ENCODE peak calls at places on chromosomes 7 and 10, in four cellular contexts. Y, S, Z and A are unnamed samples. For H3K4me1, the result is how much of the 10 kb centered on the place peaks cover.

GRCh38 chr7:51645707-51646298 is 329.2 kb upstream of the COBL start:
- DNase-seq in Y (no peak), S (no peak), Z (no peak), A (no peak)

GRCh38 chr10:99732033-99732912 is at the start of the genes COX15 and CUTC:
- DNase-seq in Y (peak), S (peak), Z (peak), A (peak)

GRCh38 chr10:6918305-6918704 is 338.2 kb upstream of the PRKCQ start:
- DNase-seq in Y (no peak), S (no peak), Z (peak), A (peak)

GRCh38 chr7:116236020-116236630 is 25.8 kb downstream of the TES start:
- DNase-seq in Y (peak), S (no peak), Z (peak), A (peak)

GRCh38 chr7:47625861-47626444 is 44.0 kb upstream of the TNS3 start:
- DNase-seq in Y (no peak), S (no peak), Z (no peak), A (no peak)

GRCh38 chr7:14210075-14210474 is 220.6 kb upstream of the ETV1 start:
- DNase-seq in Y (no peak), S (no peak), Z (no peak), A (no peak)

GRCh38 chr7:73977626-73978618 is 50.1 kb upstream of the ELN start:
- DNase-seq in Y (no peak), S (no peak), Z (no peak), A (peak)

GRCh38 chr10:29746080-29746797 is 111.5 kb upstream of the SVIL start:
- DNase-seq in Y (peak), S (no peak), Z (no peak), A (peak)

GRCh38 chr7:27122075-27122910 is 8.3 kb downstream of the HOXA4 start:
- DNase-seq in Y (peak), S (peak), Z (no peak), A (peak)

GRCh38 chr10:5666324-5667220 is at the start of gene ASB13:
- DNase-seq in Y (peak), S (peak), Z (peak), A (peak)

GRCh38 chr10:43250925-43251663 is 15.8 kb downstream of the RASGEF1A start:
- DNase-seq in Y (no peak), S (no peak), Z (no peak), A (no peak)

GRCh38 chr10:129544205-129545202 is 77.5 kb downstream of the MGMT start:
- DNase-seq in Y (no peak), S (no peak), Z (no peak), A (no peak)

GRCh38 chr10:110317866-110318850 is 13.4 kb upstream of the SMNDC1 start:
- DNase-seq in Y (no peak), S (no peak), Z (no peak), A (no peak)

GRCh38 chr7:1545417-1546246 is 10.4 kb downstream of the TMEM184A start:
- DNase-seq in Y (no peak), S (no peak), Z (no peak), A (no peak)

GRCh38 chr10:112687647-112688046 is 240.6 kb downstream of the VTI1A start:
- DNase-seq in Y (peak), S (peak), Z (no peak), A (peak)

GRCh38 chr10:22505923-22506685 is 160.8 kb downstream of the SPAG6 start:
- DNase-seq in Y (no peak), S (peak), Z (no peak), A (no peak)

GRCh38 chr7:157856873-157857577 is 520.2 kb downstream of the DNAJB6 start:
- DNase-seq in Y (no peak), S (no peak), Z (no peak), A (no peak)

GRCh38 chr7:767580-767940 is 40.5 kb upstream of the PRKAR1B start:
- DNase-seq in Y (no peak), S (peak), Z (no peak), A (no peak)

GRCh38 chr7:132049462-132050304 is 493.3 kb upstream of the PODXL start:
- DNase-seq in Y (peak), S (no peak), Z (peak), A (no peak)

GRCh38 chr7:47651355-47652317 is 69.7 kb upstream of the TNS3 start:
- DNase-seq in Y (peak), S (peak), Z (no peak), A (peak)

GRCh38 chr10:100882681-100883321 is 30.0 kb upstream of the SLF2 start:
- DNase-seq in Y (peak), S (no peak), Z (no peak), A (peak)

GRCh38 chr10:108039821-108040584 is 875.5 kb upstream of the SORCS1 start:
- DNase-seq in Y (no peak), S (peak), Z (no peak), A (no peak)

GRCh38 chr7:71824356-71824755 is 587.8 kb downstream of the CALN1 start:
- DNase-seq in Y (no peak), S (no peak), Z (no peak), A (no peak)

GRCh38 chr10:132539894-132540293 is 2.3 kb downstream of the INPP5A start:
- DNase-seq in Y (peak), S (no peak), Z (no peak), A (peak)

GRCh38 chr10:78038105-78038504 is 4.4 kb downstream of the RPS24 start:
- DNase-seq in Y (peak), S (peak), Z (no peak), A (peak)

GRCh38 chr10:31689233-31689632 is 239.4 kb downstream of the ARHGAP12 start:
- DNase-seq in Y (no peak), S (no peak), Z (no peak), A (no peak)

GRCh38 chr7:17304926-17305325 is 6.5 kb downstream of the AHR start:
- DNase-seq in Y (peak), S (peak), Z (no peak), A (peak)

GRCh38 chr7:42972703-42973500 is 40.7 kb downstream of the MRPL32 start:
- DNase-seq in Y (peak), S (no peak), Z (peak), A (peak)

GRCh38 chr10:30127120-30127541 is 67.7 kb upstream of the JCAD start:
- DNase-seq in Y (no peak), S (no peak), Z (no peak), A (peak)

GRCh38 chr10:33179056-33179455 is 155.4 kb downstream of the NRP1 start:
- DNase-seq in Y (peak), S (no peak), Z (no peak), A (no peak)

GRCh38 chr7:27697861-27698430 is 35.3 kb upstream of the HIBADH start:
- DNase-seq in Y (peak), S (peak), Z (no peak), A (no peak)

GRCh38 chr7:157851501-157852067 is 514.8 kb downstream of the DNAJB6 start:
- DNase-seq in Y (no peak), S (no peak), Z (no peak), A (peak)

DNA sequence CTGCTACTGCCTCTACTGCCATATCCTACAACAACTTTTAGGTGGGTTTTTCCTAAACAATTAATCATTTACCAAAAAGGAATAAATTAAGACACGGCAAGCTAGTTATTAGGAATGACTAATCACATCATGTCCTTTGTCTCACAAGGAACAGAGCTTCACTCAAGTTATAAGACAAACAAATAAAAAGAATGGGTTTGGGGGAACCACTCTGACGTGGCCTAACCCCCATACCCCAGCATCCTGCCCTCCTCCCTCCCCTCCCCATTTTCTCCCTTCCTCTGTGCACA is 43.2 kb downstream of the DOCK4 start:
- DNase-seq in Y (no peak), S (no peak), Z (no peak), A (no peak)
- H3K9ac ChIP-seq in Y (no peak), S (no peak), Z (no peak), A (no peak)

DNA sequence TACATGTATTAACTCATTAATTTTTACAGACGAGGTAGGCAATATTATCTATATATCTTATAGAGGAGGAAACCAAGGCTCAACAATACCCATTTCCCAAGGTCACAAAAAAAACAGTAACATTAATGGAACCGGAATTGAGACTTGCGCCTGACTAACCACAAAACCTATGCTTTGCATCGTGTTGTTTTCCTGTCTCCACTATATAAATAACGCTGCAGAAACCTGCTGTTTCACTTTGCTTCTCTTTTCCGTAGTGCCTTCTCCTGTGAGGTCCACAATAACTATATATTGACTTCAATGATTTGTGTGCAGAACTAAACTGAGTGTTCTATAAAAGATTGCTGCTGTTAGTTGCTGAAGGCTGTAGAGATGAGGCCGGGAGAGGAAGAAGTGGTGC is 97.7 kb upstream of the RPA3 start:
- DNase-seq in Y (no peak), S (no peak), Z (no peak), A (no peak)
- H3K4me1 ChIP-seq in Y (under half), S (under half), Z (under half), A (under half)

GRCh38 chr10:72105675-72106074 is 17.3 kb upstream of the SPOCK2 start:
- DNase-seq in Y (no peak), S (no peak), Z (no peak), A (no peak)

GRCh38 chr10:72105098-72105475 is 16.7 kb upstream of the SPOCK2 start:
- DNase-seq in Y (no peak), S (no peak), Z (no peak), A (no peak)

GRCh38 chr10:72106154-72106849 is 18.0 kb upstream of the SPOCK2 start:
- DNase-seq in Y (no peak), S (no peak), Z (no peak), A (peak)

GRCh38 chr10:72107325-72108003 is 19.1 kb upstream of the SPOCK2 start:
- DNase-seq in Y (no peak), S (peak), Z (no peak), A (no peak)

GRCh38 chr10:72106896-72107295 is 18.5 kb upstream of the SPOCK2 start:
- DNase-seq in Y (no peak), S (no peak), Z (no peak), A (no peak)
- H3K4me2 ChIP-seq in Y (no peak), S (peak), Z (no peak), A (no peak)

DNA sequence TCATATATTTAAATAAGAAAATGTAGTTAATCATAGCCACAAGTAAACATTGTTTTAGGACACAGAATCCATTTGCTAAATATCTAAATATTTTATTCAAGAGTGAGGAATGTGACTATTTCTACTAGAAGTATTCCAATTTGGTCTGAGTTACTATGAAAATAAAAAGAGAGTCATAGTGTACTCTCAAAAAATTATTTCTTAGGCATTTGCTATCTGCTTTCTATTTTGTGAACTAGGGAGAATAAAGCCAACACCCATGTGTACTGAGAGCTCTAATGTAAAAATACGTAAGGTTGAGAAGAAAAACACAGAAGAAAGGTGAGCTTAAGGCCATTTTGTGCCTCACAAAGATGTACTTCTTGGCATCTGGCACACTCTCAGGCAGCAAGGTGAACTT is 38.3 kb downstream of the PRTFDC1 start:
- DNase-seq in Y (no peak), S (no peak), Z (no peak), A (no peak)
- H3K9ac ChIP-seq in Y (no peak), S (no peak), Z (no peak), A (no peak)

GRCh38 chr10:8054243-8054497 is 318 bp upstream of the GATA3 start:
- DNase-seq in Y (no peak), S (no peak), Z (no peak), A (no peak)
- H3K4me1 ChIP-seq in Y (under half), S (under half), Z (under half), A (under half)

DNA sequence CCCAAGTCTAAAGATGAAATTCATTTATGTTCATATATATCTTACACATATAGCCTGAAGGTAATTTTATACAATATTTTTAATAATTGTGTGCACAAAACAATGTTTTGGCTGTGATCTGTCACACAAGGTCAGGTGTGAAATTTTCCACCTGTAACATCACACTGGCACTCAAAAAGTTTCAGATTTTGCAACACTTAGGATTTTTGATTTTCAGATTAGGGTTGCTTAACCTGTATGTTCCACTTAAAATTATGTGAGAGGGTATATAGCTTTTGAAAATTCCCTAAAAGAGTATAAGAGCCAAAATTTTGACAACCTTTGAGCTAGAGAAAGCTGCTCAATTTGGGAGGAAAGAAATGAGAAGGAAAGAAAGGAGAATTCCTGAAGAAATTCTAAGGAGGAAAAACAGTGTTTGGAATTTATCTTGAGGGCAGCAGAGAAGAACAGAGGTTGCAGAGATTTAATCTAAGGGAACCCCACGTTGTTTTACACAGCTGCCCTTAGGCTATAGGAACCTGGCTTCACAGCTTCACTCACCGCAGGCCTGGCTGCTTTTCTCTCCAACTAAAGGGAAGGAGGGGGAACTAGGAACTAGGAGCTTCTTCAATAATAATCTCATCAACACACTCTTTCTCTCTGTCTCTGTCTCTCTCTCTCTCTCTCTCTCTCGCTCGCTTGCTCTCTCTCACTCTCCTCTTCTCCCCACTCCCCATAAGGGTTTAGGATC is 8.5 kb downstream of the VOPP1 start:
- DNase-seq in Y (no peak), S (peak), Z (no peak), A (no peak)
- H3K4me2 ChIP-seq in Y (no peak), S (no peak), Z (no peak), A (no peak)

DNA sequence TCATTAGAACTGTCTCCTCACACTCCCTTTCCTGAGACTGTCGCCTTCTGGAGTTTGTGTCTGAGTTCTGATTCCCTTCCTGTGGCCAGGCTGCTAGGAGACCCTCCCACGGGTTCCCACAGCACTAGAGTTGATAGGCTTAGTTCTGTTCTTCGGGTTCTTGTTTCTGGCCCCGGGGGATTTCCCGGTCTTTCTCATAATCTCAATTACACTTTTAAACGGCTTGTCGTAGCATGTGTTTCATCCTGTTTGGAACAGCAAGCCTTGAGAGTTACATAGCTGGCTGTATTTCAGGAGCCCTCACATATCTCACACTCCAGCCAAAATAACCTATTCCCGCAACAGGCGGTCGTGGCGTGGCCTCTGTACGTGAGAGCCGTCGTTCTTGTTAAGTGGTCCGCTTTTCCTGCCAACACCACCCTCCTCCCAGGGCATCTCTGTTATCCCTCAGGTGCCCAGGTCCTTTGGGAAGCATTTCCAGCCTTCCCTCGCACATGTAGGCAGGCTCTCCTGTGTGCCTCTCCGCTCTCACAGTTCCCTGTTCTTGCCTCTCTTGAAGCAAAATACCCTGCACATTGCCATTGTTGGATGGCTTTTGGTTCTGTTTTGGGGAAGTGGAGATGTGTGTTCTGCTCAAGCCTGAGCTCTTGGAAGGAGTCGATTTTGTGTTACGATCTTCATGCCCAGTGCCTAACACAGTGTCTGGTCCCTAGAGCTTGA is 46.0 kb downstream of the CDC123 start:
- DNase-seq in Y (peak), S (peak), Z (no peak), A (peak)
- H3K9ac ChIP-seq in Y (no peak), S (peak), Z (no peak), A (no peak)

GRCh38 chr10:73408978-73409521 is 4.8 kb downstream of the ANXA7 start:
- DNase-seq in Y (no peak), S (no peak), Z (no peak), A (no peak)
- H3K4me1 ChIP-seq in Y (under half), S (under half), Z (under half), A (under half)

DNA sequence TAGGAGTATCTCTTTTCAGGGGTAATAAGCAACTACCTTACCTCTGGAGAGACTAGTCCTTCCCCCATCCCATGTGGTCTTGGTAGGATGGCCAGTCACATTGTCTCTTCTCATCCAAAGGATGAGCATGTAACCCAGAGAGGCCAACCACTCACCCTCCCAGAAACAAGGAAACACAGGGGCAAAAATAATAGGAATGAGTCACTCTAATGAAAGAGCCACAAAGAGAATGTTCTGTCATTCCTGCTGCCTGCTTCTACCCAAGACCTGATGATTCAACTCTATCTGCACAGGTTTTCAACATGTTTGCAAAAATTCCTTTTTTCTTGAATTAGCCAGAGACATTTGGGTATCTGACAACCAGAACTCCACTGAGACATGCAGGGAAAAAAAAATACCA is 99.3 kb upstream of the NFE2L3 start:
- DNase-seq in Y (no peak), S (peak), Z (no peak), A (peak)
- H3K4me2 ChIP-seq in Y (no peak), S (no peak), Z (no peak), A (no peak)

DNA sequence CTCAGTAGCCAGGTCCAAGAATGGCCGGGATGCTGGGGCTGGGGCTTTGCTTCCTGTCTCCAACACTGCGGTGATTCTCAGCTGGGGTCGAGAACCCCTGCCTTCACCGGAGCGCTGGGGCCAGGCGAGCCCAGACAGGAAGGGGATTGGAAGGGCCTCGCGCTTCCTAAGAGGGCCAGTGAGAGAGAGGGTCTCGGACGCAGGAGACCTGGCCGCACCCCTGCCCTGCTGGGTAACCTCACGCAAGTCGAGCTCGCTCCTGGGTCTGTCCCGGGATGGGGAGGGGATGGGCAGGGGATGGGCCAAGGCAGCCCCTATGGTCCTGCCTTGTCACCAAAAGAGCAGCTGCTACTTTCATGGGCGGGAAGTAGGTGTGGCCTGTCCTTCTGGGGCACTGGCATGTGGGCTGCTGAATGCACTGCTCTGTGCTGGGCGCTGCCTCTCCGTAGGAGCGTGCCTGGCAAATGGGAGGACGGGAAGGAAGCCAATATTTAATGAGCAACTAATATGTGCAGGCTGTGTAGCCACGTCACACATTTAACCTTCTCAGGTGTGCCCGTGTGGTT is 20.0 kb downstream of the KCNK18 start:
- DNase-seq in Y (no peak), S (no peak), Z (no peak), A (no peak)
- H3K9ac ChIP-seq in Y (no peak), S (no peak), Z (no peak), A (peak)